ENCODE peak calls at places on chromosomes 1 and 21, in four cellular contexts. Z, L, P and B are unnamed samples.

GRCh38 chr1:35298464-35298863 is 30.0 kb downstream of the ZMYM4 start:
- DNase-seq in Z (peak), L (no peak), P (no peak), B (peak)

GRCh38 chr1:9561429-9561828 is 22.2 kb downstream of the SLC25A33 start:
- DNase-seq in Z (peak), L (peak), P (no peak), B (no peak)

GRCh38 chr1:9628541-9629444 is 22.7 kb upstream of the PIK3CD start:
- DNase-seq in Z (no peak), L (no peak), P (no peak), B (peak)

GRCh38 chr1:5390497-5390896 is 601.7 kb downstream of the NPHP4 start:
- DNase-seq in Z (no peak), L (no peak), P (no peak), B (no peak)

GRCh38 chr1:19647643-19648042 is 3.5 kb downstream of the NBL1 start:
- DNase-seq in Z (no peak), L (no peak), P (no peak), B (no peak)

GRCh38 chr1:64572222-64572900 is 102.4 kb downstream of the CACHD1 start:
- DNase-seq in Z (no peak), L (no peak), P (no peak), B (no peak)

GRCh38 chr1:46689326-46689725 is 17.7 kb downstream of the TEX38 start:
- DNase-seq in Z (no peak), L (no peak), P (no peak), B (no peak)

GRCh38 chr1:57704231-57704630 is 280.4 kb upstream of the DAB1 start:
- DNase-seq in Z (no peak), L (no peak), P (no peak), B (no peak)

GRCh38 chr1:56532359-56532696 is 47.0 kb downstream of the PLPP3 start:
- DNase-seq in Z (peak), L (no peak), P (no peak), B (no peak)

GRCh38 chr1:178923512-178923911 is 52.6 kb upstream of the ANGPTL1 start:
- DNase-seq in Z (no peak), L (no peak), P (no peak), B (no peak)

GRCh38 chr21:28277324-28277723 is 715.4 kb downstream of the LTN1 start:
- DNase-seq in Z (no peak), L (no peak), P (no peak), B (no peak)

GRCh38 chr21:41952568-41953248 is 1.1 kb downstream of the C2CD2 start:
- DNase-seq in Z (peak), L (no peak), P (no peak), B (no peak)

GRCh38 chr1:154736840-154737239 is 128.9 kb upstream of the ADAR start:
- DNase-seq in Z (peak), L (no peak), P (no peak), B (no peak)

GRCh38 chr1:117176579-117176978 is 34.1 kb downstream of the VTCN1 start:
- DNase-seq in Z (peak), L (no peak), P (no peak), B (no peak)

GRCh38 chr21:18493420-18493819 is 89.8 kb upstream of the TMPRSS15 start:
- DNase-seq in Z (no peak), L (no peak), P (no peak), B (no peak)

GRCh38 chr1:177546346-177546745 is 375.6 kb downstream of the BRINP2 start:
- DNase-seq in Z (no peak), L (no peak), P (no peak), B (no peak)

GRCh38 chr1:154595621-154596020 is 12.4 kb downstream of the ADAR start:
- DNase-seq in Z (peak), L (no peak), P (no peak), B (no peak)

GRCh38 chr1:234554478-234555311 is 55.3 kb downstream of the IRF2BP2 start:
- DNase-seq in Z (no peak), L (peak), P (no peak), B (no peak)

GRCh38 chr1:243731974-243732373 is 118.1 kb downstream of the AKT3 start:
- DNase-seq in Z (no peak), L (no peak), P (no peak), B (no peak)

GRCh38 chr1:12549106-12549459 is 68.9 kb downstream of the DHRS3 start:
- DNase-seq in Z (no peak), L (peak), P (no peak), B (no peak)

GRCh38 chr1:147089457-147089856 is 82.8 kb downstream of the PRKAB2 start:
- DNase-seq in Z (no peak), L (no peak), P (no peak), B (no peak)

GRCh38 chr1:27382950-27383627 is at the start of gene CD164L2:
- DNase-seq in Z (no peak), L (peak), P (no peak), B (no peak)

GRCh38 chr21:42694751-42695150 is 41.3 kb downstream of the PDE9A start:
- DNase-seq in Z (no peak), L (no peak), P (no peak), B (no peak)

GRCh38 chr1:199082778-199083389 is 444.0 kb downstream of the PTPRC start:
- DNase-seq in Z (no peak), L (no peak), P (no peak), B (no peak)

GRCh38 chr21:18801468-18801867 is 397.9 kb upstream of the TMPRSS15 start:
- DNase-seq in Z (no peak), L (no peak), P (no peak), B (no peak)

GRCh38 chr1:24768873-24769605 is 23.8 kb downstream of the CLIC4 start:
- DNase-seq in Z (no peak), L (no peak), P (no peak), B (no peak)

GRCh38 chr1:200302893-200303250 is 107.0 kb downstream of the ZNF281 start:
- DNase-seq in Z (no peak), L (no peak), P (no peak), B (no peak)

GRCh38 chr1:54800041-54800898 is 853 bp downstream of the TTC22 start:
- DNase-seq in Z (no peak), L (no peak), P (no peak), B (no peak)

GRCh38 chr1:21573971-21574458 is 64.8 kb downstream of the ALPL start:
- DNase-seq in Z (peak), L (peak), P (peak), B (no peak)

GRCh38 chr1:162421258-162422194 is 9.6 kb upstream of the SH2D1B start:
- DNase-seq in Z (no peak), L (no peak), P (no peak), B (no peak)

GRCh38 chr1:89174491-89174890 is 1.3 kb downstream of the GBP7 start:
- DNase-seq in Z (no peak), L (no peak), P (no peak), B (no peak)

GRCh38 chr1:202664083-202664482 is 46.2 kb downstream of the SYT2 start:
- DNase-seq in Z (peak), L (no peak), P (no peak), B (no peak)

GRCh38 chr1:109156916-109157385 is 43.0 kb downstream of the ELAPOR1 start:
- DNase-seq in Z (no peak), L (no peak), P (no peak), B (no peak)

GRCh38 chr1:29633784-29634183 is 397.5 kb downstream of the PTPRU start:
- DNase-seq in Z (no peak), L (peak), P (no peak), B (no peak)

GRCh38 chr1:75836528-75836927 is 39.8 kb downstream of the MSH4 start:
- DNase-seq in Z (no peak), L (no peak), P (no peak), B (no peak)

GRCh38 chr1:66733348-66734017 is 18.8 kb upstream of the DYNLT5 start:
- DNase-seq in Z (no peak), L (no peak), P (no peak), B (no peak)

GRCh38 chr1:2236695-2237677 is 8.9 kb downstream of the SKI start:
- DNase-seq in Z (no peak), L (no peak), P (no peak), B (no peak)

GRCh38 chr1:30760596-30761311 is 3.2 kb upstream of the LAPTM5 start:
- DNase-seq in Z (no peak), L (no peak), P (no peak), B (no peak)

GRCh38 chr1:70353641-70354331 is 736 bp downstream of the ANKRD13C start:
- DNase-seq in Z (peak), L (peak), P (no peak), B (peak)
- TF ChIP-seq CHD1 in Z (peak), L (peak), P (no peak), B (no peak)

GRCh38 chr1:161009602-161010211 is 11.2 kb downstream of the F11R start:
- DNase-seq in Z (no peak), L (peak), P (no peak), B (no peak)

GRCh38 chr1:161017756-161018630 is 3.0 kb downstream of the F11R start:
- DNase-seq in Z (no peak), L (no peak), P (no peak), B (no peak)

GRCh38 chr1:161013104-161013590 is 7.8 kb downstream of the F11R start:
- DNase-seq in Z (peak), L (peak), P (no peak), B (no peak)

GRCh38 chr1:161012420-161012819 is 8.5 kb downstream of the F11R start:
- DNase-seq in Z (no peak), L (no peak), P (no peak), B (no peak)

DNA sequence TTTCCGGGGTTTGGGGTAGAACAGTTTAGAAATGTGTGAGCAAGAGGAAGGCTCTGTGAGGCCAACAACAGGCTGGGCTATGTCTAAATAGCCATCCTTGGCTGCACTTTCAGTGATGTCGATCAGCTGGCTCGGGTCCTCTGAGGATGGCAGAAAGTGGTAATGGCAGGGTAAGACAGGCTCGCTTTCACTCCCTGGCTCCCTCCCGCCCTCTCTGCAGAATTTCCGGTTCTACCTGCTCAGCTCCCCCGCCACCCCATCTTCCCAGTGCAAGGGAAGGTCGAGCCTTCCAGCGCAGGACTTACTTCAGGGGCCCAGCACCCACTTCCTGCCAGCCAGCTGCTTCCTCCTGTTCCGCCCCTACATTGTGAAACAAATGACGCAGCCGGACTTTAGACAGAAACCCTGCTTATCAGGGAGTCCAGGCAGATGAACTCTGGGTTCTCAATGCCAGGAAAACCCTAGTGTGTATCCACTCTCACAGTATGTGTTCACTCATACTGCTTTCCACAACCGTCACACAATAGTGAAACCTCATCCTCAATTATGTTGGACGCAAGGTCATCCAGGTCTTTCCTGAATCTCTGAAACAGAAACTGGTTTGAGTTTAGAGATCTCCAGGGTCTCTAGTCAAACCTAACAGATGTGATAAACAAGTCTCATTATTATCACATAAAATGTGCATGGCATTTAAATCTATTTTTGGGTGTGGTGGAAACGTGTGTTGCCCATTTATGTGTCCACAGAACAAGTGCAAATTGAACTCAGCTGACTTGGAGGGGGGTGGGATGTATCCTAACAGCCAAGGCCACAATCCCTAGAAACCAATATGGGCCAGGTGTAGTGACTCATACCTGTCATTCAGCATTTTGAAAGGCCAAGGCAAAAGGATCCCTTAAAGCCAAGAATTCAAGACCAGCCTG is 7.1 kb downstream of the F11R start:
- DNase-seq in Z (peak), L (peak), P (no peak), B (peak)
- TF ChIP-seq CHD1 in Z (no peak), L (peak), P (no peak), B (no peak)

DNA sequence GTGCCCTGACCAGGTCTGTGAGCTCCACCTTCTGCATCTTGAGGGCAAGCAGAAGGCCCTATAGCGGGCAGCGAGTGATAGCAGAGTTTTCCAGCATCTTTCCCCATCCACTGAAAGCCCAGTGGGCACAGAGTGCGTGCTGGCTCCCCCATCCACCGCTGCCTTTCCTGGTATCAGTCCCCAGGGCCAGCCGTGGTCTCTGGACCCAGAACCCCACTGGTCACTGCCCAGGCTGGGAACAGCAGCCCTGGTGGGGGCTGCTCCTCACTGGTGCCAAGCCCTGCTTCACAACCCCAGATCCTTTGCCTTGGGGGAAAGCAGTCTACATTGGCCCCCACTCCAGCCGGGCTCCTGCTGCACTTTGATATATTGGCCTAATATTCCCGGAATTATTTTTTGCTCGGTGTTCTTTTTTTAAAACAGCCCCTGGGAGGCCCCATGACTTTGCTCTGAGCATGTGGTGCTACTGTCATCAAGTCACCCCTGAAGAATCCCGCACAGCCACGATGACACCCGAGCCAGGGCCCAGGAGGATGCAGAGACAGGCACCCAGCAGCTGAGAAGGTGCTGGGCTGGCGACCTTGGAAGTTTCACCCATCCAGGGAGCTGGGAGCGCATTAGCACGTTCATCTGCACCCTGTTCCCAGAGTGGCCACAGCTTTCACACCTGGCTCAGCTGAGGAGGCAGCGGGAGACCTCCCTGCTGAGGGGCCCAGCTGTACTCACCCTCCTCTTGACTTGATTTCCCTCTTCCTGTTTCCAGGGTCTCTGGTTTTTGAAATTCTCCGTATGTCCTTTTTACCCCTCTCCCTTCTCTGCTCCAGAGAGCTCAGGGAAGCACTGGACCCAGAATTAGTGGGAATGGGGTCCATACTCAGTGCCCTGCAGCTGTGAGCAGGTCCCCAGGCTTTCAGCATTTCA is 56.9 kb downstream of the KLHDC7A start:
- DNase-seq in Z (no peak), L (no peak), P (no peak), B (no peak)
- TF ChIP-seq CHD1 in Z (no peak), L (no peak), P (no peak), B (no peak)

GRCh38 chr21:38349111-38349746 is 92.4 kb downstream of the KCNJ15 start:
- DNase-seq in Z (peak), L (no peak), P (no peak), B (no peak)
- TF ChIP-seq CHD1 in Z (no peak), L (no peak), P (no peak), B (no peak)

DNA sequence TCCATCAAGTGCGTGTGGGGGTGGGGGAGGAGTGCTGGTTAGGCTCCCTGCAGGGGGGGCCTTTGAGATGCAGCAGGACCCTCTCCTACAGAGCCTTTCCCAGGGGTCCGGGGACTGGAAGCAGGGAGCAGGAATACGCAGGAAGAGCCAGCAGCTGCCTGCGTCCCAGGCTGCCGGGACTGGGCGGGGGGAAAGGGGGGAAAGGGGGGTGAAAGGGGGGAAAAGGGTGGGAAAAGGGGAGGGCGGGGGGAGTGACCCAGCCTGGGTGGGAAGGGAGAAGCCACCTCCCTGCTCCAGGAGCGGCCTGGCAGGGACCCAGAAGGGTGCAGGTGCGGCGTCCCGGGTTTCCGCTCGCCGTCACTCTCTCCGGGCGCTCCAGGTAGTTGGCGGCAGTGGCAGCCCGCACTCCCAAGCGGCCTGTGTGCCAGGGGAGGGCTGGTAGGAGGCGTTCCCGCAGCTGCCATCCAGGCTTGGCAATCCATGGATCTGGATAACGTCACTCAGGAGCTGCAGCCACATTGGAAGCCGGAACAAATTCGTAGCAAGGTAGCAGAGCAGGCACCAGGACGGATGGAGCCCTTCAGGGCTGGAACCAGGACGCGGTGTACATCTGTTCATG is 141.0 kb upstream of the NGF start:
- DNase-seq in Z (no peak), L (no peak), P (no peak), B (no peak)
- TF ChIP-seq CHD1 in Z (no peak), L (no peak), P (no peak), B (no peak)

DNA sequence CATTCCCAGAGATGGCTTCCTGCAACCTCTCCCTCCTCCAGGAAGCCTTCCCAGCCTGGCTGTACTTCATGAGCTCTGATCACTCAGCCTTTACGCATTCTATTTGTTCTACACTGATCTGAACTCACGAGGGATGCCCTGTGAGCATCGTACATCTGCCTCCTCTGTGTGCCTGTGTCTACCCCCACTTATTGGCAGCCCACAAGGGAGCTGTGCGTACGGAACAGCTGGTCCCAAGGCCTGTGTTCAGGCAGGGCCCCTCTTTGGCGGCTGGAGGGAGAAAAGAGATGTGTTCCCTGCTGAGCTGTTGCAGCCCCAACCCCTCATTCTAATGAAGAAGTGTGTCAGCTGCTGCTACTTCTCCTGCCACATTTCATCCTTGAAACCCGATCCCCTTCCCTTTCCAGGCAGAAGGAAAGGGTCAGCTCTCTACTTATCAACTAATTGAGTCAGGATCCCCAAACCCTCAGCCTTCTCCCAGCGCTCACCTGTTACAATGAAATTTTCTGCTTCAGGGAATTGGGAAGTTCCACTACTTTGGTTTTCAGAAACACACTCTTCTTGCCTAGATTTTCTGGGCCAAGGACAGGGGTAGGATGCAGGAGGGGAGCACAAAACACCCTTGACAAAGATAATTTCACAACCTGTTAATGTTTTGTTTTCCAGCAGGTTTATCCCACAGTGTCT is 3.2 kb downstream of the INKA2 start:
- DNase-seq in Z (peak), L (no peak), P (no peak), B (no peak)
- TF ChIP-seq CHD1 in Z (no peak), L (no peak), P (no peak), B (no peak)

DNA sequence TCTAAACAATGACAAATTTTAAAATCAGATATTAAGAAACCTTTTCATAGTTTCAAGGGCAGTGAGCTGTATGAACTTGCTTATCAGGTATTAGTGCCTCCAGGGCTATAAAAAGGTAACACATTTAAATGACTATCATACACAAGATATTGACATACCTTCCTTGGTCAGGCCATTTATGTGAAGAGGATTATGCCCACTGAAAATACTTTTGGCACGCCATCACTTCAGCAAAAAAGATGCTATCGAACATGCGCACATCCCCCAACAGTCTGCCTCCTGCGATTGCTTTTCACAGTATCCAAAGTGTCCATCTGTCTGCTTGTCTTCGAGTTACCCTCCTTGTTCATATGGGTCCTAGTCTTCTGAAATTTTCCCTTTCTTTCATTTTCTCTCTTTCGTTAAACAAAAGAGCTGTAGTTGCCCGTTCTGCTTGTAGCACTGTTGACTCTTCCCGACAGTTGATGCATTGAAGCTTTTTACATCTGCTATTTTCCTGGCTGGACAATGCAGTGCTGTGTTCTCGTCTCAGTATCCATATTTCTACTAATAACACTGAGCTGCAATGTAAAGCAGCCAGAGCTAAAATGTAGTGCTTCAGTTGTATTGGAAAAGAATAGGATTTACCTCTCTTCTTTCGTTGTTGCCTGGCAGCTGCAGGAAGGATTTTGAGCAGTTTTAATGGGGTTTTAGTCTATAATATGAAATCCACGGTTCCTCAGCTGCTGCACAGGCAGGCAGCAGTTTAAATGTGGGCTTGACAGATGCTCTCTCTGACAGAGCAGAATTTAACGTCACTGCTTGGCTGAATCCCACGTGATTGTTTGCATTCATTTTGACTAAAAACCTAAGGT is at the start of gene B3GALT2:
- DNase-seq in Z (peak), L (no peak), P (no peak), B (no peak)
- TF ChIP-seq CHD1 in Z (no peak), L (no peak), P (no peak), B (no peak)